ENCODE peak calls at places on chromosome 5, in five cellular contexts. One of them, this sample, is unnamed.

GRCh38 chr5:56326770-56327169 is 93.6 kb upstream of the ANKRD55 start:
- DNase-seq in thyroid gland: no peak
- DNase-seq in uterus: no peak
- DNase-seq in aorta: no peak
- DNase-seq in stomach: no peak
- DNase-seq in this sample: no peak

GRCh38 chr5:14872070-14872989 is 752 bp upstream of the ANKH start:
- DNase-seq in uterus: peak
- DNase-seq in thyroid gland: peak
- DNase-seq in aorta: peak
- DNase-seq in stomach: peak
- DNase-seq in this sample: peak

GRCh38 chr5:6447384-6448140 is 1.1 kb upstream of the UBE2QL1 start:
- DNase-seq in stomach: no peak
- DNase-seq in thyroid gland: no peak
- DNase-seq in uterus: no peak
- DNase-seq in aorta: no peak
- DNase-seq in this sample: peak

GRCh38 chr5:131375351-131375750 is 111.5 kb downstream of the CDC42SE2 start:
- DNase-seq in uterus: no peak
- DNase-seq in aorta: no peak
- DNase-seq in stomach: no peak
- DNase-seq in thyroid gland: peak
- DNase-seq in this sample: no peak

GRCh38 chr5:133475986-133476385 is 136.4 kb downstream of the FSTL4 start:
- DNase-seq in thyroid gland: no peak
- DNase-seq in aorta: no peak
- DNase-seq in stomach: no peak
- DNase-seq in uterus: no peak
- DNase-seq in this sample: no peak

GRCh38 chr5:10724799-10725507 is 36.1 kb downstream of the DAP start:
- DNase-seq in uterus: peak
- DNase-seq in stomach: peak
- DNase-seq in aorta: peak
- DNase-seq in thyroid gland: peak
- DNase-seq in this sample: peak

GRCh38 chr5:78912085-78912771 is 72.9 kb downstream of the ARSB start:
- DNase-seq in thyroid gland: no peak
- DNase-seq in uterus: peak
- DNase-seq in aorta: no peak
- DNase-seq in stomach: no peak
- DNase-seq in this sample: no peak

GRCh38 chr5:18745988-18746615 is 1111.8 kb downstream of the TAF11L14 start:
- DNase-seq in thyroid gland: no peak
- DNase-seq in uterus: no peak
- DNase-seq in stomach: no peak
- DNase-seq in aorta: no peak
- DNase-seq in this sample: no peak

GRCh38 chr5:179343902-179344300 is 1.4 kb downstream of the ADAMTS2 start:
- DNase-seq in thyroid gland: no peak
- DNase-seq in aorta: no peak
- DNase-seq in stomach: no peak
- DNase-seq in uterus: peak
- DNase-seq in this sample: no peak

GRCh38 chr5:83608122-83608521 is 112.5 kb downstream of the HAPLN1 start:
- DNase-seq in stomach: peak
- DNase-seq in aorta: no peak
- DNase-seq in thyroid gland: peak
- DNase-seq in uterus: no peak
- DNase-seq in this sample: no peak

GRCh38 chr5:67985686-67986387 is 229.7 kb upstream of the PIK3R1 start:
- DNase-seq in stomach: no peak
- DNase-seq in uterus: no peak
- DNase-seq in thyroid gland: no peak
- DNase-seq in aorta: no peak
- DNase-seq in this sample: no peak

GRCh38 chr5:32990593-32991415 is 279.7 kb downstream of the NPR3 start:
- DNase-seq in thyroid gland: no peak
- DNase-seq in stomach: no peak
- DNase-seq in uterus: no peak
- DNase-seq in aorta: no peak
- DNase-seq in this sample: no peak
- H3K27ac ChIP-seq in thyroid gland: no peak
- H3K27ac ChIP-seq in stomach: no peak
- H3K27ac ChIP-seq in uterus: no peak
- H3K27ac ChIP-seq in aorta: no peak
- H3K27ac ChIP-seq in this sample: no peak

GRCh38 chr5:77082280-77082679 is 4.8 kb downstream of the ZBED3 start:
- DNase-seq in stomach: no peak
- DNase-seq in thyroid gland: no peak
- DNase-seq in aorta: no peak
- DNase-seq in uterus: no peak
- DNase-seq in this sample: no peak

GRCh38 chr5:77080905-77081304 is 6.2 kb downstream of the ZBED3 start:
- DNase-seq in uterus: no peak
- DNase-seq in thyroid gland: no peak
- DNase-seq in stomach: no peak
- DNase-seq in aorta: no peak
- DNase-seq in this sample: no peak

GRCh38 chr5:77087484-77088291 is 603 bp upstream of the ZBED3 start:
- DNase-seq in stomach: peak
- DNase-seq in thyroid gland: peak
- DNase-seq in uterus: no peak
- DNase-seq in aorta: peak
- DNase-seq in this sample: no peak

GRCh38 chr5:77083088-77083487 is 4.0 kb downstream of the ZBED3 start:
- DNase-seq in stomach: no peak
- DNase-seq in thyroid gland: no peak
- DNase-seq in aorta: no peak
- DNase-seq in uterus: no peak
- DNase-seq in this sample: no peak

DNA sequence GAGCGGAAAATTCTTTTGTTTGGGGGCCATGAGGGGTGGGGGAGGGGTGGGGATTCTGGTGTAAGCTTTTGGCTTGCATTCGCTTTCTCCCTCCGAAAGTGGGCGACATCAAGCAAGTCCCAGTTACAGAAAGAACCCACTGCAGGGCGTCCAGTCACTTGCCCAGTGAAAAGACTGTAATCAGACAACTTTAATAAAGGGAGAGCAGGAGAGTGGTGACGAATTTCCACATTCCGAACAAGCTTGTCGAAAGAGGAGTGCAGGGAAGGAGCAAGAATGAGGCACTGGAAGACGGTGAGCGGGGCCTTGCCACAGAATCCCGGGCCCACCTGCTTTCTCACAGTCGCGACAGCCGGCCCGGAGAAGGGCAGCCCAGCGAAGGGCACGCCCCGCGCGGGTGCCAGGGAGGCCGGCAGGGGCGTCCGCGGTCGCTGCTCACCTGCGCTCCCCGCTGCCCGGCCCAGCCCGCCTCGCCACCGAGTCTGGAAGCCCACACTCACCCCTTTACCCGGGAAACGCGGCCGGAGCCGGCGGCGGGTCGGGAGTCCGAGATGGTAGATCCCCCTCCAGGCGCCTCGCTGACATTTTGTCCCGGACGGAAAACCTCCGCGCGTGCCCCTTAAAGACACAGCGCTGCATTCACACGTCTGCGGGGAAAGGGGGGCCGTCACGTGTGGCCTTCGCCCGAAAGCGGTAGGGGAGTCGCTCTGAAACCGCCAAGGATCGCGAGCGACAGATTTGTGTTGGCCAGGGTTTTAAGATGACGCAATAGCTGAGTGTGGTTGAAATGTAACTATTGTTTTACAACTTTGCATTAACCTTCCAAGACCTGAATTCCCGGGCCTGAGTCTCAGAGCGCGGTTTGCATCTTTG is at the start of gene ZBED3:
- DNase-seq in aorta: peak
- DNase-seq in stomach: peak
- DNase-seq in uterus: peak
- DNase-seq in thyroid gland: peak
- DNase-seq in this sample: peak
- H3K4me3 ChIP-seq in aorta: peak
- H3K4me3 ChIP-seq in stomach: peak
- H3K4me3 ChIP-seq in uterus: peak
- H3K4me3 ChIP-seq in thyroid gland: peak
- H3K4me3 ChIP-seq in this sample: peak

GRCh38 chr5:167296056-167296455 is 995.4 kb upstream of the WWC1 start:
- DNase-seq in aorta: no peak
- DNase-seq in thyroid gland: no peak
- DNase-seq in stomach: no peak
- DNase-seq in uterus: no peak
- DNase-seq in this sample: no peak

GRCh38 chr5:167296680-167297079 is 994.8 kb upstream of the WWC1 start:
- DNase-seq in thyroid gland: no peak
- DNase-seq in aorta: no peak
- DNase-seq in stomach: no peak
- DNase-seq in uterus: no peak
- DNase-seq in this sample: no peak

GRCh38 chr5:167295686-167296015 is 995.8 kb upstream of the WWC1 start:
- DNase-seq in stomach: no peak
- DNase-seq in aorta: no peak
- DNase-seq in uterus: no peak
- DNase-seq in thyroid gland: no peak
- DNase-seq in this sample: no peak

GRCh38 chr5:167290478-167290877 is 1001.0 kb upstream of the WWC1 start:
- DNase-seq in stomach: no peak
- DNase-seq in aorta: no peak
- DNase-seq in uterus: no peak
- DNase-seq in thyroid gland: no peak
- DNase-seq in this sample: no peak

GRCh38 chr5:167294861-167295685 is 996.4 kb upstream of the WWC1 start:
- DNase-seq in aorta: no peak
- DNase-seq in thyroid gland: no peak
- DNase-seq in uterus: no peak
- DNase-seq in stomach: no peak
- DNase-seq in this sample: no peak
- H3K27ac ChIP-seq in aorta: no peak
- H3K27ac ChIP-seq in thyroid gland: no peak
- H3K27ac ChIP-seq in uterus: no peak
- H3K27ac ChIP-seq in stomach: no peak
- H3K27ac ChIP-seq in this sample: peak

GRCh38 chr5:100668511-100668910 is 133.3 kb downstream of the FAM174A start:
- DNase-seq in thyroid gland: no peak
- DNase-seq in stomach: no peak
- DNase-seq in uterus: no peak
- DNase-seq in aorta: no peak
- DNase-seq in this sample: no peak
- H3K4me3 ChIP-seq in thyroid gland: no peak
- H3K4me3 ChIP-seq in stomach: no peak
- H3K4me3 ChIP-seq in uterus: no peak
- H3K4me3 ChIP-seq in aorta: no peak
- H3K4me3 ChIP-seq in this sample: no peak

GRCh38 chr5:44729536-44729935 is 79.2 kb upstream of the MRPS30 start:
- DNase-seq in aorta: no peak
- DNase-seq in uterus: no peak
- DNase-seq in thyroid gland: no peak
- DNase-seq in stomach: no peak
- DNase-seq in this sample: no peak
- H3K27ac ChIP-seq in aorta: no peak
- H3K27ac ChIP-seq in uterus: no peak
- H3K27ac ChIP-seq in thyroid gland: no peak
- H3K27ac ChIP-seq in stomach: no peak
- H3K27ac ChIP-seq in this sample: no peak

DNA sequence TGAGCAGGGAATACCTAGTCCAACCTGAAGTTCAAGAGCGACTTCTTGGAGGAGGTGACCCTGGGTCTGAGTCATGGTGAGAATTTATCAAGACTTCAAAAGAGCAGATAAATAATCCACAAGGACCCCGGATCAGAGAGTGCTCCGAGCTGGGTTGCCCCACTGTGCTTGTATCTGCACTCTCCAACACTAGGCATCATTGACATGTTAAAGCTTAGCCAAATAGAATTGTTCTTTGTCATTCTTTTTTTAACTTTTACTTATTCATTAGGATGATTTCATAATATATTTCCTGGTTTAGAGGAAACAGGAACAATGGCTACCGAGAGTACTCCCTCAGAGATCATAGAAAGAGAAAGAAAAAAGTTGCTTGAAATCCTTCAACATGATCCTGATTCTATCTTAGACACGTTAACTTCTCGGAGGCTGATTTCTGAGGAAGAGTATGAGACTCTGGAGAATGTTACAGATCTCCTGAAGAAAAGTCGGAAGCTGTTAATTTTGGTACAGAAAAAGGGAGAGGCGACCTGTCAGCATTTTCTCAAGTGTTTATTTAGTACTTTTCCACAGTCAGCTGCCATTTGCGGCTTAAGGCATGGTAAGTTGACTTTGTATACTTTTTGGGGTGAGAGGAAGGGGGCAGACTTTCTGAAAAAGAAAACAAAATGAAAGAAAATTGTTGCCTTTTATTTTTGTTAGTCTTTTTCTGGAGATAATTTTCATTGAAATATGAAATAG is at the start of gene CARD6:
- DNase-seq in aorta: no peak
- DNase-seq in thyroid gland: peak
- DNase-seq in uterus: no peak
- DNase-seq in stomach: no peak
- DNase-seq in this sample: no peak
- H3K4me3 ChIP-seq in aorta: peak
- H3K4me3 ChIP-seq in thyroid gland: peak
- H3K4me3 ChIP-seq in uterus: peak
- H3K4me3 ChIP-seq in stomach: peak
- H3K4me3 ChIP-seq in this sample: peak

GRCh38 chr5:32866138-32866537 is 155.0 kb downstream of the NPR3 start:
- DNase-seq in thyroid gland: no peak
- DNase-seq in uterus: no peak
- DNase-seq in stomach: no peak
- DNase-seq in aorta: no peak
- DNase-seq in this sample: no peak
- H3K27ac ChIP-seq in thyroid gland: no peak
- H3K27ac ChIP-seq in uterus: no peak
- H3K27ac ChIP-seq in stomach: no peak
- H3K27ac ChIP-seq in aorta: no peak
- H3K27ac ChIP-seq in this sample: no peak

DNA sequence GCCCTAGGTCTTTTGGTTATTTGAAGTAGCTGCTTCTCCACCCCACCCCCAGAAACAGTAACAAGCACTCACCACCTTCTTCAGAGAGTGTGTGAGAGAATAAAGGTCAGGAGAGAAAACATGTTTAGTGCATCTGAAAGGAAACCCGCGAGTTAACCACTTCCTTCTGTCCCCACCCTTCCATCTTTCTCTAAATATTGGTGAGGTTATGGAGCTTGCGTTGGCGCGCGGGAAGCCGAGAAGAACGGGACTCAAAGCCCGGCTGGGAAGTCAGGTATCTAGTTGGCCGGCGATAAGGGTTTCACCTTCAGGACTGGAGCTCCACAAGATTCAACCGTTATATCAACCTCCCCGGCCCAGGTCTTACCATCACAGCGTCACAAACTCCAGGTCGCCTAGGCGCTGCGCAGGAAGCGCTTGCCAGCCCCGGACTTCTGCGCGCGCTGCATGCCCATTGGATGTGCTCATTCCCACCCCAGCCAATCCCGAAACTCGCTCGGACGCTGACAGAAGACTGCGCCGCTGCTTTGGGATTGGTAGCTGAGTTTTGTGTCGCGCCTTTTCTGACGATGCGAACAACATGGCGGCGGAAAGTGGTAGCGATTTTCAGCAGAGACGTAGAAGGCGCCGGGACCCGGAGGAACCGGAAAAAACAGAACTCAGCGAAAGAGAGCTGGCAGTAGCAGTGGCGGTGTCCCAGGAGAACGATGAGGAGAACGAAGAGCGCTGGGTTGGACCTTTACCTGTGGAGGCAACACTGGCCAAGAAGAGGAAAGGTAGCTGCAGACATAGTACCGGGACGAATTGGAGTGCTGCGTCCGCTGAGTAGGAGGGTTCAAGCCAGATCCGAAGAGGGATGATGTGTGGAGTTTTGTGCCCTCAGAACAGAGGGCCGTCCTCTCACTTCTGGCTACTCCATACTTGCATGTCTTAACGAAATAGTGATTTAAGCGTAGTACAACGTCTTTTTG is at the start of the genes CENPK and PPWD1:
- DNase-seq in uterus: peak
- DNase-seq in stomach: peak
- DNase-seq in aorta: peak
- DNase-seq in thyroid gland: peak
- DNase-seq in this sample: peak
- H3K4me3 ChIP-seq in uterus: peak
- H3K4me3 ChIP-seq in stomach: peak
- H3K4me3 ChIP-seq in aorta: peak
- H3K4me3 ChIP-seq in thyroid gland: peak
- H3K4me3 ChIP-seq in this sample: peak

This sample was measured in coronary artery.